ENCODE peak calls at places on chromosomes 6 and 20, in nine cellular contexts. F is vagina; H is heart left ventricle; X is tibial nerve; G is right lobe of liver; L is neuronal stem cell; D is naive thymus-derived CD4-positive, alpha-beta T cell; I is PC-9; K is hepatocyte. M is an unnamed sample. For H3K4me1, the result is how much of the 10 kb centered on the place peaks cover.

GRCh38 chr20:18057106-18057993 is at the start of gene OVOL2:
- DNase-seq in G (peak), H (no peak), F (no peak), X (no peak), K (peak), I (peak), D (no peak), L (no peak), M (no peak)

GRCh38 chr6:142941018-142941417 is 4.0 kb downstream of the HIVEP2 start:
- DNase-seq in F (no peak), L (no peak), I (no peak), K (no peak), G (no peak), H (no peak), X (no peak), D (no peak), M (no peak)

GRCh38 chr6:113847435-113847834 is 9.7 kb upstream of the MARCKS start:
- DNase-seq in G (no peak), X (no peak), I (no peak), L (no peak), D (no peak), F (no peak), K (no peak), H (no peak), M (no peak)

GRCh38 chr6:7106752-7107577 is 796 bp upstream of the RREB1 start:
- DNase-seq in I (no peak), X (no peak), H (peak), F (no peak), D (peak), G (peak), K (peak), L (no peak), M (peak)

GRCh38 chr6:79353226-79353625 is 118.7 kb upstream of the HMGN3 start:
- DNase-seq in I (no peak), X (no peak), H (no peak), D (no peak), K (no peak), G (no peak), L (no peak), F (no peak), M (no peak)

GRCh38 chr6:45703041-45703739 is 312.5 kb downstream of the CLIC5 start:
- DNase-seq in D (no peak), I (peak), X (no peak), G (no peak), F (no peak), K (no peak), L (no peak), H (no peak), M (no peak)

GRCh38 chr6:157381631-157382621 is 936 bp downstream of the ZDHHC14 start:
- DNase-seq in G (peak), D (peak), X (peak), I (peak), L (no peak), F (no peak), K (peak), H (peak), M (peak)

GRCh38 chr6:46011241-46012085 is 4.2 kb downstream of the CLIC5 start:
- DNase-seq in L (no peak), K (peak), H (peak), X (no peak), G (no peak), I (peak), D (peak), F (no peak), M (peak)

GRCh38 chr6:19795211-19795610 is 42.0 kb upstream of the ID4 start:
- DNase-seq in D (no peak), K (no peak), F (no peak), H (no peak), X (no peak), L (no peak), G (no peak), I (no peak), M (no peak)

GRCh38 chr6:26431258-26432162 is 8.8 kb upstream of the BTN3A3 start:
- DNase-seq in X (peak), K (no peak), D (no peak), H (no peak), I (no peak), F (no peak), L (no peak), G (no peak), M (no peak)

GRCh38 chr6:139395891-139396299 is 21.4 kb upstream of the CITED2 start:
- DNase-seq in D (no peak), I (no peak), H (no peak), L (no peak), X (no peak), K (no peak), G (no peak), F (no peak), M (no peak)

GRCh38 chr20:24956001-24956761 is 7.1 kb downstream of the CST7 start:
- DNase-seq in F (peak), L (no peak), H (no peak), X (no peak), D (no peak), G (no peak), K (no peak), I (no peak), M (no peak)

GRCh38 chr6:40176117-40176516 is 241.9 kb upstream of the MOCS1 start:
- DNase-seq in K (no peak), F (no peak), I (no peak), D (no peak), H (no peak), X (no peak), L (no peak), G (no peak), M (no peak)

GRCh38 chr20:13800728-13801134 is 15.9 kb downstream of the NDUFAF5 start:
- DNase-seq in L (no peak), I (no peak), X (peak), K (peak), F (no peak), D (no peak), H (peak), G (peak), M (no peak)

GRCh38 chr6:158049055-158050028 is 67.7 kb downstream of the SYNJ2 start:
- DNase-seq in X (no peak), K (peak), H (no peak), D (no peak), I (no peak), F (no peak), L (no peak), G (no peak), M (no peak)

GRCh38 chr6:107660839-107661238 is 163.3 kb downstream of the SCML4 start:
- DNase-seq in X (no peak), L (no peak), G (no peak), F (no peak), I (no peak), K (no peak), H (no peak), D (no peak), M (no peak)

GRCh38 chr6:17928514-17929430 is 58.7 kb downstream of the KIF13A start:
- DNase-seq in D (no peak), H (no peak), L (no peak), G (no peak), I (peak), X (no peak), F (no peak), K (no peak), M (no peak)

GRCh38 chr6:1597924-1598323 is 11.8 kb upstream of the FOXC1 start:
- DNase-seq in X (no peak), I (peak), L (no peak), K (no peak), H (no peak), G (no peak), F (no peak), D (no peak), M (no peak)

GRCh38 chr6:1597121-1597744 is 12.5 kb upstream of the FOXC1 start:
- DNase-seq in D (no peak), K (no peak), X (no peak), F (no peak), G (no peak), I (no peak), L (no peak), H (no peak), M (no peak)

GRCh38 chr6:1598886-1599285 is 10.8 kb upstream of the FOXC1 start:
- DNase-seq in D (no peak), X (no peak), H (no peak), G (no peak), L (no peak), K (no peak), F (no peak), I (no peak), M (no peak)

GRCh38 chr6:1599469-1599868 is 10.2 kb upstream of the FOXC1 start:
- DNase-seq in G (no peak), D (no peak), H (no peak), L (no peak), I (no peak), K (no peak), X (no peak), F (no peak), M (no peak)

DNA sequence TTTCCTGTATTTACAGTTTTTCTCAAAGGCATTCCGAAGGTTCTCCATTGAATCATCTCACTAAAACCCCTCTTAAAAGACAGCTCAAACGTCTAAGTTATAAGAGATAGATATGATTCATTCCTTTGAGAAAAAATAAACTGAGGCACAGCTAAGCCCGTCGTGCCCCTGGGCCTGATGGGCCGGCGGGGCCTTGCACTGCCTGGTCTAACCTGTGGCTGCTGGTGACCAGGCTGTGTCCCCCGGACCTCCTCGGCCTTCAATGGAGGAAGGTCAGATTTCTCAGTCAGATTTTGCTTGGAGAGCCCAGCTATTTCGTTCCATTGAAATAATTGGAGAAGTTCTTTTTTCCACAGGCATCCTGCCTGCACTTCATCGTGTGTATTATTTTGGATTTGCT is 11.3 kb upstream of the FOXC1 start:
- DNase-seq in H (no peak), G (no peak), K (no peak), D (no peak), L (no peak), X (no peak), F (no peak), I (no peak), M (no peak)
- H3K4me1 ChIP-seq in H (under half), G (under half), K (under half), D (under half), L (under half), X (under half), F (under half), I (under half), M (under half)

GRCh38 chr20:62370115-62370806 is 3.1 kb upstream of the LAMA5 start:
- DNase-seq in F (no peak), X (peak), K (peak), L (no peak), H (no peak), D (no peak), I (peak), G (no peak), M (no peak)
- H3K4me3 ChIP-seq in F (no peak), X (no peak), K (no peak), L (no peak), H (no peak), D (no peak), I (peak), G (peak), M (no peak)

DNA sequence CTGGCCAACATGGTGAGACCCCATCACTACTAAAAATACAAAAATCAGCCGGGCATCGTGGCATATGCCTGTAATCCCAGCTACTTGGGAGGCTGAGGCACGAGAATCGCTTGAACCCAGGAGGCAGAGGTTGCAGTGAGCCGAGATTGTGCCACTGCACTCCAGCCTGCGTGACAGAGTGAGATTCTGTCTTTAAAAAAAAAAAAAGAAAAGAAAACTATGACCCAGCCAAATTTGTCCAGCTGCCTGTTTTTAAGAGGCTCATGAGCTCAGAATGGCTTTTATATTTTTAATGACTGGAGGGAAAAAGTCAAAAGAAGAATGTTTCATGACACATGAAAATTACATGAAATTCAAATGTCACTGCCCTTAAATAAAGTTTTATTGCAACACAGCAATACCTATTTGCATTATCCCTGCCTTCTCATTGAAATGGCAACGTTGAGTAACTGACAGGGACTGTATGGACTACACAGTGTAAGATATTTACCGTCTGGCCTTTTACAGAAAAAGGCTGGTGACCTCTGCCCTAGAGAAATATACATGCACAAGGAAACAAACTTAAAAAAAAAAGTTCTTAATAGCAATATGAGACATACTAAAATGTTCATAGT is 11.3 kb downstream of the SENP6 start:
- DNase-seq in G (no peak), I (no peak), F (no peak), X (no peak), L (no peak), D (no peak), K (no peak), H (no peak), M (no peak)
- H3K27ac ChIP-seq in G (peak), I (no peak), F (peak), X (peak), L (no peak), D (no peak), K (peak), H (peak), M (no peak)

GRCh38 chr6:167877994-167878779 is 51.5 kb downstream of the AFDN start:
- DNase-seq in H (no peak), G (no peak), X (no peak), L (no peak), I (no peak), K (no peak), F (no peak), D (no peak), M (no peak)
- H3K4me1 ChIP-seq in H (under half), G (under half), X (under half), L (under half), I (under half), K (under half), F (under half), D (under half), M (under half)

GRCh38 chr6:119343573-119344146 is 5.9 kb downstream of the MAN1A1 start:
- DNase-seq in L (no peak), F (no peak), H (no peak), G (no peak), I (no peak), D (no peak), K (no peak), X (no peak), M (no peak)

GRCh38 chr6:119346914-119347313 is 2.6 kb downstream of the MAN1A1 start:
- DNase-seq in H (no peak), D (no peak), K (no peak), X (no peak), F (no peak), G (no peak), L (no peak), I (no peak), M (no peak)

GRCh38 chr6:119344306-119344705 is 5.3 kb downstream of the MAN1A1 start:
- DNase-seq in G (no peak), H (no peak), D (no peak), L (no peak), I (no peak), K (no peak), X (no peak), F (no peak), M (no peak)

GRCh38 chr6:119346450-119346849 is 3.1 kb downstream of the MAN1A1 start:
- DNase-seq in G (no peak), X (no peak), D (no peak), I (no peak), F (no peak), K (no peak), L (no peak), H (no peak), M (no peak)

GRCh38 chr6:119345114-119345513 is 4.4 kb downstream of the MAN1A1 start:
- DNase-seq in F (no peak), K (no peak), H (no peak), I (no peak), G (no peak), X (no peak), L (no peak), D (no peak), M (no peak)
- H3K4me3 ChIP-seq in F (no peak), K (peak), H (no peak), I (no peak), G (peak), X (no peak), L (no peak), D (no peak), M (no peak)

DNA sequence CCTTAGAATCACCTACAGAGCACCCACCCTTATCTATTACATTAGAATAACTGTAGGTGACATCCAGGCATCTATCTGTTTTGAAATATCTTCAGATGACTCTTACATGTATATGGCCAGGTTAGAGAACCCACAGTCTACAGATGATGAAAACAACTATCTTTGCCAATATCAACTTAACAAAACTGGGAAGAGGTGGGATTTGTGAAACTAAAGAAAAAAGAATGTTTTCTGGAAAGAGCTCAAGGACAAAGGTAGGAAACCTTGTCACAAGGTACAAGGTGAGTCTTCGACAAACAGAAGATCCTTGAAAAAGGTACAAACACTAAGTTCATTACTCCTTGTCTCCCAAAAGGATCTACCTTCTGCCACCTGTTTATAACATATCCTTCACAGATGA is 47.0 kb upstream of the DST start:
- DNase-seq in H (no peak), D (no peak), I (no peak), F (no peak), G (no peak), X (no peak), L (no peak), K (no peak), M (no peak)
- H3K27ac ChIP-seq in H (peak), D (no peak), I (no peak), F (no peak), G (peak), X (peak), L (no peak), K (peak), M (no peak)

DNA sequence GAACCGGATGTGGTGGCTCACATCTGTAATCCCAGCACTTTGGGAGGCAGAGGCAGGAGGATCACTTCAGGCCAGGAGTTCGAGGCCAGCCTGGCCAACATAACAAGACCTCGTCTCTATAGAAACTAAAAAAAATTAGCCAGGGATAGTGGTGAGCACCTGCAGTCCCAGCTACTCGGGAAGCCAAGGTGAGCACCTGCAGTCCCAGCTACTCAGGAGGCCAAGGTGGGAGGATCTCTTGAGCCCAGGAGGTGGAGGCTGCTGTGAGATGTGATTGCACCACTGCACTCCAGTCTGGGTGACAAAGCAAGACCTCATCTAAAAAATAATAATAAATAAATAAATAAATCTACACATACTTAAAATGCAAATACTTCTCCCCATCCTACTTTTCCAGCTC is 55.2 kb upstream of the TTPAL start:
- DNase-seq in I (no peak), H (no peak), G (no peak), X (no peak), D (no peak), F (no peak), K (no peak), L (no peak), M (no peak)
- H3K4me1 ChIP-seq in I (under half), H (under half), G (half or more), X (under half), D (under half), F (under half), K (under half), L (under half), M (under half)

DNA sequence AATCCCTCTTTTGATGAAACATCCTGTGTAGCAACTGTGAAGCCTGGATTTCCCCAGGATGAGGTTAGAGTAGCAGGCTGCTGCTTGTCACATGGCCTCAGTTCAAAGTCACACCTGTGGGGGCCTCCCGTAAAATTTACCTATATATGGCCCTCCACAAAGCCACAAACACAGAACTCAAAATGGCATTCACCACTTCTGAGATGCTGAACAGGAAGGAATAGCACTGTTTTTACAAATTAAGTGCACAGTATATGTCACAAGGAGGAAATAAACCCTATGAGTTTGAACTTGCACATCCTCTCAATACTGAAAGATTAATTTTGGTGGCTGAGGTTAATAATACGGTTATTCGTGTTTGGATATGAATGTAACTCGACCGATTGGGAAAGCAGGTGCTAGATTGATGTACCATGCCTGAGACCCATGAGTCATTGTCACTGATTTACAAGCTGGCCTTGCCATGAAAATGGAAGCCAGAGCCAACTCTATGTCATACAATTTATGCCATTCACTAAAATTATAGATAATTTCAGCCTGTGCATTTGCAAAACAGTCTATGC is 70.6 kb downstream of the SGK1 start:
- DNase-seq in F (no peak), D (peak), X (no peak), H (no peak), K (peak), I (no peak), L (no peak), G (no peak), M (peak)
- H3K4me3 ChIP-seq in F (no peak), D (peak), X (no peak), H (no peak), K (no peak), I (no peak), L (no peak), G (no peak), M (no peak)

GRCh38 chr20:63352811-63353221 is 8.3 kb downstream of the CHRNA4 start:
- DNase-seq in F (no peak), H (no peak), L (no peak), I (no peak), K (no peak), X (no peak), G (peak), D (no peak), M (no peak)
- H3K27ac ChIP-seq in F (no peak), H (no peak), L (no peak), I (no peak), K (no peak), X (no peak), G (no peak), D (no peak), M (no peak)

GRCh38 chr6:33278392-33278741 is 1.4 kb downstream of the B3GALT4 start:
- DNase-seq in X (no peak), I (peak), D (no peak), G (no peak), F (no peak), L (no peak), K (no peak), H (no peak), M (no peak)
- H3K4me1 ChIP-seq in X (under half), I (under half), D (under half), G (under half), F (under half), L (under half), K (under half), H (under half), M (half or more)

M was measured in CD4-positive, alpha-beta memory T cell.